ENCODE peak calls at places on chromosomes 16 and 17, in four cellular contexts. P is SK-N-SH, M is WTC11, S is H1. Q is an unnamed sample.

GRCh38 chr16:85167589-85168537 is 55.6 kb upstream of the CIBAR2 start:
- DNase-seq in P (no peak), M (no peak), S (no peak), Q (no peak)

GRCh38 chr17:9943343-9943742 is 38.3 kb upstream of the RCVRN start:
- DNase-seq in P (no peak), M (no peak), S (no peak), Q (no peak)

GRCh38 chr17:38341035-38341721 is 2.6 kb downstream of the GPR179 start:
- DNase-seq in P (peak; percentile 84), M (peak; percentile 40), S (peak; percentile 17), Q (no peak)

GRCh38 chr16:4232541-4233386 is 9.1 kb downstream of the SRL start:
- DNase-seq in P (no peak), M (no peak), S (no peak), Q (no peak)

GRCh38 chr17:82787081-82787848 is 35.4 kb downstream of the TBCD start:
- DNase-seq in P (no peak), M (no peak), S (no peak), Q (no peak)

GRCh38 chr16:13471036-13471435 is 448.9 kb upstream of the ERCC4 start:
- DNase-seq in P (no peak), M (peak; percentile 24), S (no peak), Q (no peak)

GRCh38 chr16:84314814-84315213 is 20.1 kb downstream of the WFDC1 start:
- DNase-seq in P (no peak), M (no peak), S (no peak), Q (no peak)

GRCh38 chr17:77865109-77865611 is 93.3 kb upstream of the TNRC6C start:
- DNase-seq in P (peak; percentile 73), M (no peak), S (no peak), Q (no peak)

GRCh38 chr16:89476379-89476778 is 14.0 kb downstream of the ANKRD11 start:
- DNase-seq in P (no peak), M (no peak), S (no peak), Q (no peak)

GRCh38 chr17:73203788-73204479 is 11.1 kb downstream of the COG1 start:
- DNase-seq in P (no peak), M (no peak), S (no peak), Q (no peak)

GRCh38 chr16:81127051-81127450 is 30.9 kb upstream of the GCSH start:
- DNase-seq in P (no peak), M (no peak), S (no peak), Q (no peak)

GRCh38 chr16:72400257-72401078 is 228.5 kb upstream of the PMFBP1 start:
- DNase-seq in P (peak; percentile 54), M (peak; percentile 60), S (no peak), Q (peak; percentile 52)

DNA sequence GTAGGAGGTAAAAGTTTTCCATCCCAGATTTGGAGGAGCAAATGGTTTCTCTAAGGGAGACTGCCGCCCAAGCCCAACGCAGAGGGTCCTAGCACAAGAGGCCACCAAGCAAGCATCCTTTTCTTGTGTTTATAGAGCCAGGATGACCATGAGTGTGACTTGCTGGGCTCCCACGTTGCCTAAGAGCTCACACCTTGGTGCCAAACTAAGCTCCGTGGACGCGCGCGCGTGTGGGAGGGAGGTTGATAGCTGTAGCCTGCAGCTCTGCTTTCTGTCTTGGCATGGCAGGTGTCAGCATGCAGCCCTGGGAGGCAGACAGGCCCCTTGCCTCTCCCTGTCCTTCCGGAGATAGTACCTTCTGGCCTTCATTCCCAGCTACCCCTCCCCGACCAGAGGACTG is 616.5 kb upstream of the SALL1 start:
- DNase-seq in P (peak; percentile 18), M (no peak), S (no peak), Q (no peak)
- TF ChIP-seq TEAD4 in P (no peak), M (no peak), S (no peak), Q (no peak)

GRCh38 chr17:35313875-35314409 is 59.5 kb downstream of the SLFN11 start:
- DNase-seq in P (peak; percentile 2), M (peak; percentile 14), S (no peak), Q (peak; percentile 6)
- TF ChIP-seq TEAD4 in P (no peak), M (no peak), S (no peak), Q (no peak)

GRCh38 chr16:12171706-12172105 is 195.2 kb downstream of the SNX29 start:
- DNase-seq in P (no peak), M (no peak), S (no peak), Q (no peak)
- TF ChIP-seq TEAD4 in P (no peak), M (no peak), S (no peak), Q (no peak)

DNA sequence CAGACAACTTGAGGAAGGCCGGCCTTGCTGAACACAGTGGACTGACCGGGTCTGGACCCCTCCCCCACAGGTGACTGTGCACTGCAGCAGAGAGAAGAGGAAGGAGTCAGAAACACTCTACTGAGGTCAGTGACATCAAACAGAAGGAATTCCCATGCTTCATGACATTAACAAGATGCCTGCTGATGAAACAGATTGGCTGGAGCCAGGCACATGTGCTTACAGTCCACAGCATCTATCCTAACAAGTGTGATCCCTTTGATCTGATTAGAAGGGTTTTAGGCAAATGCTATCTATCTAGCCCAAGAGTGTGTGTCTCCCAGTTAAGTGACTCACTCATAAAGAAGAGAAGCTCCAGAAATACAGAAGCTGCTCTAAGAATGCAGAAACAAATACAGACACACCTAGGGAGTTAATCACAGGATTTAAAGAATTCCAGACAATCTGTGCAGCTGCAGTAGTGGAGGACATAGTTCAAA is 90.2 kb downstream of the SYCE1L start:
- DNase-seq in P (peak; percentile 15), M (no peak), S (no peak), Q (no peak)
- TF ChIP-seq TEAD4 in P (peak; percentile 48), M (no peak), S (no peak), Q (no peak)

DNA sequence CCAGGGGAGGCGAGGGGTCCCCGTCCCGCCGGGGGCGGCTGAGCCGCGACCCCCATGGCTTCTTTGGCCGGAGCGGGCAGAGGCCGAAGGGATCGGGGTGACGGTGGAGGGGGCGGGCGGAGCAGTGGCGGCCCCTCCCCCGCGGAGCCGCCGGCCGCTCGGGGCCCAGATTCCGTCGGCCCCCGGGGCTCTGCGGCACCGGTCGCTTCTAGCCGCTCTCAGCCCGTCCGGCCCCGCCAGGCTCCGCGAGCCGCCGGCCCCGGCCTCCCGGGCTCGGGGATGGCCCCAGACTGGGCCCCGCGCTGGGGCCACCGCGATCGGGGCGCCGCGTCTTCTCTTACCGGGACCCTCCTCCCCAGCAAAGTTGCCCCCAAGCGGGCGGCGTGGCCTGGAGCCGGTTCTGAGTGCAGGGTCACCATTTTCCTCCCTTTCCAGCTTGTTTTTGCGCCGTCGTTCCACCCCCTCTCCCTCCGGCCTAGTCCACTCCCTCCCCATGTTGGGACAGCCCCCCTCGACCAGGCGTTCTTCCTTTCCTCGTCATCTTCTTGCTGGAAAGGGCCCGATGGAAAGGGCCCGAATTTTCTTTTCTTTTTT is 768 bp downstream of the NFAT5 start:
- DNase-seq in P (peak; percentile 69), M (peak; percentile 46), S (no peak), Q (peak; percentile 58)
- TF ChIP-seq TEAD4 in P (no peak), M (no peak), S (no peak), Q (no peak)

GRCh38 chr17:34613064-34614019 is 34.0 kb downstream of the TMEM132E start:
- DNase-seq in P (peak; percentile 77), M (peak; percentile 45), S (no peak), Q (peak; percentile 46)
- TF ChIP-seq TEAD4 in P (no peak), M (no peak), S (no peak), Q (no peak)

DNA sequence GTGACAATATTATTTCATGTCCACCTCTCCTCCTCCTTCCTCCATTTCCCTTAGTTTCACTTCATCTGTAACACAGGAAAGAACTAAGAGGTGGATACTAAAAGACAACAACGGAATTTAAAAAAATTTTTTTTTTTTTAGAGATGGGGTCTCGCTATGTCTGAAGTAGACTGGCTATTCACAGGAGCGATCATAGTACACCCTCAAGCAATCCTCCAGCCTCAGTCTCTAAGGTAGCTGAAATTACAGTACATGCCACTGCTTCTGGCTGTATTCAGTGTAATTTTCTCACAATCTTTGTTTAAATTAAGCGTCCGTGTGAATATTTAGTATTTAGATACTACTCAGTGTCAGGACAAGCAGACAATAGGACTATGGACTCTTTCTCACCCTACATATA is 35.6 kb downstream of the FBXL20 start:
- DNase-seq in P (no peak), M (no peak), S (no peak), Q (peak; percentile 32)
- TF ChIP-seq TEAD4 in P (no peak), M (no peak), S (no peak), Q (no peak)

GRCh38 chr17:45425125-45425983 is 7.3 kb downstream of the ARHGAP27 start:
- DNase-seq in P (peak; percentile 68), M (peak; percentile 80), S (peak; percentile 86), Q (peak; percentile 72)
- TF ChIP-seq TEAD4 in P (no peak), M (no peak), S (no peak), Q (no peak)

GRCh38 chr17:81427446-81428120 is 32.3 kb downstream of the BAHCC1 start:
- DNase-seq in P (peak; percentile 73), M (no peak), S (no peak), Q (no peak)

GRCh38 chr17:81428121-81428515 is 32.9 kb downstream of the BAHCC1 start:
- DNase-seq in P (peak; percentile 88), M (no peak), S (no peak), Q (no peak)

GRCh38 chr17:81428521-81428920 is 33.3 kb downstream of the BAHCC1 start:
- DNase-seq in P (no peak), M (no peak), S (no peak), Q (no peak)

GRCh38 chr17:81428945-81429344 is 33.7 kb downstream of the BAHCC1 start:
- DNase-seq in P (no peak), M (no peak), S (no peak), Q (no peak)

DNA sequence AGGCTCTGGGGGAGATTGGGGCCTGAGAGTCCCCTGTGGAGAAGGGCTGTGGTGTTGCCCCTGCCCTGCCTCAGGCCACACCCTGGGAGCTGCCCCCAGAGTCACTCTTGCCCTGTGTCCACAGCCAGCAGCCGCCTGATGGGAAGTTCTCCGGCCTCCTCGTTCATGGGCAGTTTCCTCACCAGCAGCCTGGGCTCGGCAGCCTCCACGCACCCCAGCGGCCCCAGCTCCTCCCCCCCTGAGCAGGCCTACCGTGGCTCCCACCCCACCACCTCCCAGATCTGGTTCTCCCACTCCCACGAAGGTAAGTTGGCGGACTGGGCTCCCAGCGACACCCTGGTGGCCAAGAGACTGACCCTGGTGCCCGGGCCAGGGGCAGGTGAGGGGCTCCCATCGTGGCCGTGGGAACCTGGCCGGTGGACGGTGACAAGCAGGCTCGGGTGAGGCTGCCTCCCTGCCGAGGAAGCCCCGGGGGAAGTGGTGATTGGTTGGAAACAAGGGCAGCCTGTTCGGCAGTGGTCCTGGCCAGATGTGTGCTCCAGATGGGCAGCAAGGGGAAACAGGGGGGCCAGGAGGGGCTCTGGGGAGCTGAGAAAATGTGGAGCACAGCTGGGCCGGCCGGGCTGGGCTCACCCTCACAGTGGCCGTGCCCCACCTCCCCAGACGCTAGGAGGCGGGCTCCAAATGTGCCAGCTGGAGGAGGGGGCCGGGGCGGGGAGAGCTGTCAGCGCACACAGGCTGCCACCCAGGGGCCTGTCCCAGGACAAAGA is 31.6 kb downstream of the BAHCC1 start:
- DNase-seq in P (peak; percentile 84), M (no peak), S (no peak), Q (no peak)
- TF ChIP-seq TEAD4 in P (no peak), M (no peak), S (no peak), Q (no peak)

GRCh38 chr17:67165201-67165600 is 79.8 kb downstream of the HELZ start:
- DNase-seq in P (no peak), M (no peak), S (no peak), Q (no peak)
- TF ChIP-seq TEAD4 in P (no peak), M (no peak), S (no peak), Q (no peak)